ENCODE peak calls at places on chromosomes 4 and X, in eight cellular contexts. X is fibroblast of lung, E is uterus, S is right lobe of liver, V is ovary, R is BE2C, O is RWPE1, U is psoas muscle. Y is an unnamed sample.

GRCh38 chr4:184460495-184461285 is 13.7 kb downstream of the IRF2 start:
- DNase-seq in S (no peak), U (no peak), E (no peak), R (no peak), O (no peak), X (no peak), V (no peak), Y (no peak)

GRCh38 chr4:95107635-95108034 is 349.9 kb downstream of the BMPR1B start:
- DNase-seq in V (no peak), R (no peak), U (peak), E (no peak), S (no peak), O (peak), X (peak), Y (no peak)

GRCh38 chr4:103046416-103047290 is 27.1 kb upstream of the SLC9B1 start:
- DNase-seq in V (no peak), S (no peak), X (peak), O (peak), R (peak), U (no peak), E (no peak), Y (no peak)

GRCh38 chrX:153902388-153902787 is 2.1 kb upstream of the AVPR2 start:
- DNase-seq in S (no peak), U (no peak), V (no peak), X (no peak), E (no peak), R (peak), O (no peak), Y (no peak)

GRCh38 chr4:131348258-131348657 is 1800.8 kb upstream of the PCDH10 start:
- DNase-seq in U (no peak), X (no peak), E (no peak), V (no peak), O (no peak), R (no peak), S (no peak), Y (no peak)

GRCh38 chr4:58590714-58591113 is 1480.5 kb upstream of the IGFBP7 start:
- DNase-seq in X (no peak), U (no peak), E (no peak), O (peak), V (no peak), R (no peak), S (no peak), Y (no peak)

GRCh38 chr4:38154681-38155588 is 194.7 kb downstream of the PTTG2 start:
- DNase-seq in X (no peak), E (no peak), R (no peak), O (peak), S (peak), V (no peak), U (peak), Y (no peak)

GRCh38 chr4:21451032-21451431 is 497.5 kb downstream of the KCNIP4 start:
- DNase-seq in O (peak), V (no peak), X (peak), S (no peak), R (no peak), E (no peak), U (no peak), Y (no peak)

GRCh38 chr4:95255396-95256107 is 293.2 kb downstream of the UNC5C start:
- DNase-seq in E (no peak), X (peak), U (no peak), O (peak), R (no peak), S (no peak), V (no peak), Y (peak)

DNA sequence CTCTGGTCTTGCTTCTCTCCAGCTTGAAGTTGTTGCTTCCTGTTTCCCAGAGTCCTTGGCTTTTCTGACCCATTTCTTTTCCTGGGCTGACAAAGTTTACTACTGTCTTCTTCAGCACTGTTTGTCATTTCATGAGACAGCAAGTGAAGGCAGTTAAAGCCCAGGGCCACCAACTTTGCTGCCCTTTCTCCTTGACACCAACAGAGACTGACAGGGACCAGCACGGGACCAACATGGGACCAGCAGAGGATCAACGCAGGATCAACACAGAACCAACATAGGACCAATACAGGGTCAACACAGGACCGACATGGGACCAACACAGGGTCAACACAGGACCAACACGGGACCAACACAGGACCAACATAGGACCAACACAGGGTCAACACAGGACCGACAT is 34.9 kb downstream of the RNF212 start:
- DNase-seq in R (no peak), V (peak), E (no peak), O (no peak), S (peak), U (no peak), X (no peak), Y (no peak)
- TF ChIP-seq CTCF in R (no peak), V (no peak), E (no peak), O (no peak), S (no peak), U (no peak), X (no peak), Y (no peak)

GRCh38 chrX:54922547-54922946 is 1.9 kb downstream of the TRO start:
- DNase-seq in U (no peak), S (no peak), R (no peak), E (no peak), V (no peak), O (no peak), X (no peak), Y (no peak)
- TF ChIP-seq CTCF in U (no peak), S (no peak), R (no peak), E (no peak), V (no peak), O (no peak), X (no peak), Y (no peak)

DNA sequence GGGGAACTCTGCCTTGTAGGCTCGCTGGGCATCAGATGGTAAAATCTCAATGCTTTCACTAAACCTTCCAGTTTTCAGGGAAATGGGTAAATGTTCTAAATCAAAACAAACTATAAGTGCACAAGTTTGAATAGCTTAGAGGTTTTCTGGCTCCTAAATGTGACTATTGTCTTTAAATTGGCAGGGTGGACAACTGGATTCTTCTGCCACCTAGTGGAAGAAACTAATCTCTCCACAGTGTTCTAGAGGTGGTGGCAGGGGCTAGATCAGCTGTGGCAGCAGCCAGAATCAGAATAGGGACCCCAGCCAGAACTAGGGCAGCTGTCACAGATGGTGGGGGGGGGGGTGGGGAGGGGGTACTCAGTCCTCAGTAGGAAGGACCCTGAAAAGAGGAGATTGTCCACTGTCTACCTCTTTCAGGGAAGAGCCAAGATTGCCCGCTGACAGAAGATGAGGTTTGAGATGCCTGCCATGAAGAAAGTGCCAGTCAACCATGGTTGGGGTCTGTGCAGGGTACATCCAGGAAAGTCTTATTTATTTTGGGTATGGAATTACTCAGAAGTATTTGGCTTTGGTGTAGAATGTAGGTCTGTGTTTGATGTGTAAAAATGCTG is 201.4 kb downstream of the CCNG2 start:
- DNase-seq in X (peak), V (no peak), S (no peak), R (peak), U (no peak), E (no peak), O (peak), Y (no peak)
- TF ChIP-seq CTCF in X (peak), V (no peak), S (peak), R (peak), U (peak), E (peak), O (peak), Y (peak)

DNA sequence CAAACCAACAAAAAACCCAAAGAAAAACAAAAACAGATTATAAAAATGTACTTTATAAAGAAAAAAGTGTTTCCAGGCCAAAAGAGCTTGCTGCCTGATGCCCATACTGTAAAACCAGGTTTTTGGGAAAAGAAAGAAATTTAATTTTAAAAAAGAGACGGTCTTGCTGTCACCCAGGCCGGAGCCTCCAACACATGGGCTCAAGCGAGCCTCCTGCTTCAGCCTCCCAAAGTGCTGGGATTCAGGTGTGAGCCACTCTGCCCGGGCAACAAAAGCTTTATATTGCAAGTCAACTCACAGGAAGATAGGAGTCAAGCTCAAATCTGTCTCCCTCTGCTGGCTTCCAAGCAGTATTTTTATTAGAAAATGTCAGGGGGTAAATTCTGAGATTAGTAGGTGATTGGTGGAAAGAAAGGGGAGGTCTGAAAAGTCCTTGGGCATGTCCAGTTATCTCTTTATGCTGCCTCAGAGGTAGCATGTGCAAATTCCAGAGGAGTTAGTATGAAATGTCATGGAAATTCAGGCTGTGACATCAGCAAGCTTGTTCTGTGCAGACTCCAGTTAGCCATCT is 39.4 kb downstream of the MGST2 start:
- DNase-seq in S (no peak), V (no peak), O (peak), R (no peak), X (peak), E (no peak), U (no peak), Y (no peak)
- TF ChIP-seq CTCF in S (peak), V (no peak), O (no peak), R (peak), X (peak), E (no peak), U (peak), Y (peak)

GRCh38 chrX:24145340-24146186 is 4.0 kb upstream of the ZFX start:
- DNase-seq in O (no peak), V (no peak), R (no peak), S (no peak), U (no peak), E (no peak), X (peak), Y (no peak)
- TF ChIP-seq CTCF in O (no peak), V (no peak), R (peak), S (no peak), U (no peak), E (no peak), X (no peak), Y (no peak)

DNA sequence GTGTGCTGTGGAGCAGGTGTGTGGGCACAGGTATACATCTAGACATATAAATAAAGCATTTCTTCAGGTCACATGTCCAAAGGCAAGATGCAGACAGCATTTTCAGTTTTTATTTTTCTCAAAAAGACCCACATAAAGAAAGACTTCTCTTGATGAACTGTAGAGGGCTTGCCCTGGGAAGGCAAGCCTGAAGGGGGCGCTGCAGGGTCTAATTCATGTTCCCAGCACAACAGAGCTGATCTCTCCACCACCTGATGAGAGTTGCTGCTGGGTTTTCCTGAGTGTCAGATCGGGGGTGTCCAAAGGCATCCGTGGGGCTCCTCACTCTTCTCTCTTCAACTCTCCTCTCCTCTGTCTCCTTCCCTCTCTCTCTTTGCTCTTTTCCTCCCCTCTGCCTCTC is 26.6 kb downstream of the ADRA2C start:
- DNase-seq in S (no peak), U (no peak), E (no peak), V (no peak), O (no peak), X (no peak), R (peak), Y (no peak)
- TF ChIP-seq CTCF in S (no peak), U (no peak), E (no peak), V (no peak), O (no peak), X (peak), R (peak), Y (no peak)

GRCh38 chrX:8755116-8755515 is 23.2 kb upstream of the ANOS1 start:
- DNase-seq in E (no peak), O (no peak), S (no peak), X (no peak), V (no peak), U (no peak), R (no peak), Y (no peak)
- TF ChIP-seq CTCF in E (no peak), O (no peak), S (peak), X (peak), V (no peak), U (no peak), R (peak), Y (peak)

GRCh38 chrX:155048997-155049619 is 21.8 kb downstream of the CMC4 start:
- DNase-seq in V (no peak), O (no peak), R (peak), X (peak), U (peak), E (no peak), S (peak), Y (no peak)
- TF ChIP-seq CTCF in V (no peak), O (no peak), R (peak), X (peak), U (peak), E (no peak), S (peak), Y (peak)

GRCh38 chrX:20740443-20740842 is 473.7 kb upstream of the RPS6KA3 start:
- DNase-seq in U (no peak), X (no peak), E (no peak), O (no peak), V (no peak), S (no peak), R (no peak), Y (no peak)
- TF ChIP-seq CTCF in U (no peak), X (no peak), E (no peak), O (no peak), V (no peak), S (no peak), R (peak), Y (no peak)

DNA sequence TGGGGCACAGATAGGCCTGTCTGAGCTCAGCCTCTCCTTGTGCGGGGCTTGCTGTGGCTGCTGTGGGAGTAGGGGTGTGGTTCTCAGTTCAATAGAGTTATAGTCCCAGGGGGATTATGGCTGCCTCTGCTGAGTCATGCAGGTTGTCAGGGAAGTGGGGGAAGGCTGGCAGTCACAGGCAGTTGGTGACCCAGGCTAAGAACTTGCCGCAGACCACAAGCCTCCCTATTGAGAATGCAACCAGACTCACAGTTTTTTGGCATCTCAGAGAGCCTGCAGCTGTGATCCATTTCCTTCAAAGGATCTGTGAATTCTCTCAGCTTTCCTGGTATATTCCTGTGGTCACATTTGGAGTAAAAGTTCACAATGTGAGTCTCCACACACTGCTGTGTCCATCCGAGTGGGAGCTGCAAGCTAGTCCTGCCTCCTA is 364.9 kb downstream of the ZNF674 start:
- DNase-seq in O (no peak), E (no peak), V (no peak), U (no peak), R (peak), S (no peak), X (peak), Y (no peak)
- TF ChIP-seq CTCF in O (no peak), E (no peak), V (no peak), U (no peak), R (no peak), S (no peak), X (no peak), Y (no peak)

Y was measured in AG04450.